ENCODE peak calls at places on chromosomes 5 and 9, in four cellular contexts. One of them, this sample, is unnamed.

GRCh38 chr5:97534166-97534565 is 351.1 kb upstream of the RIOK2 start:
- DNase-seq in stimulated activated CD8-positive, alpha-beta memory T cell treated with anti-CD3 and anti-CD28 coated beads, Interleukin-4, amount 100 ng/mL, for 4 hours: no peak
- DNase-seq in esophagus squamous epithelium: no peak
- DNase-seq in HEK293T: peak; percentile 38
- DNase-seq in this sample: no peak

GRCh38 chr5:134026521-134027202 is 21.9 kb upstream of the VDAC1 start:
- DNase-seq in stimulated activated CD8-positive, alpha-beta memory T cell treated with anti-CD3 and anti-CD28 coated beads, Interleukin-4, amount 100 ng/mL, for 4 hours: no peak
- DNase-seq in esophagus squamous epithelium: no peak
- DNase-seq in HEK293T: peak; percentile 81
- DNase-seq in this sample: peak; percentile 65

GRCh38 chr9:11471321-11471720 is 858.5 kb upstream of the PTPRD start:
- DNase-seq in stimulated activated CD8-positive, alpha-beta memory T cell treated with anti-CD3 and anti-CD28 coated beads, Interleukin-4, amount 100 ng/mL, for 4 hours: no peak
- DNase-seq in esophagus squamous epithelium: no peak
- DNase-seq in HEK293T: no peak
- DNase-seq in this sample: no peak

GRCh38 chr9:98101868-98102273 is 17.2 kb downstream of the TRIM14 start:
- DNase-seq in stimulated activated CD8-positive, alpha-beta memory T cell treated with anti-CD3 and anti-CD28 coated beads, Interleukin-4, amount 100 ng/mL, for 4 hours: peak; percentile 53
- DNase-seq in esophagus squamous epithelium: peak; percentile 34
- DNase-seq in HEK293T: no peak
- DNase-seq in this sample: peak; percentile 75

GRCh38 chr5:26487553-26487952 is 550.8 kb downstream of the CDH9 start:
- DNase-seq in stimulated activated CD8-positive, alpha-beta memory T cell treated with anti-CD3 and anti-CD28 coated beads, Interleukin-4, amount 100 ng/mL, for 4 hours: no peak
- DNase-seq in esophagus squamous epithelium: no peak
- DNase-seq in HEK293T: no peak
- DNase-seq in this sample: no peak

GRCh38 chr5:11878846-11879245 is 25.4 kb downstream of the CTNND2 start:
- DNase-seq in stimulated activated CD8-positive, alpha-beta memory T cell treated with anti-CD3 and anti-CD28 coated beads, Interleukin-4, amount 100 ng/mL, for 4 hours: no peak
- DNase-seq in esophagus squamous epithelium: no peak
- DNase-seq in HEK293T: no peak
- DNase-seq in this sample: no peak

GRCh38 chr9:71145179-71145578 is 23.8 kb upstream of the TRPM3 start:
- DNase-seq in stimulated activated CD8-positive, alpha-beta memory T cell treated with anti-CD3 and anti-CD28 coated beads, Interleukin-4, amount 100 ng/mL, for 4 hours: no peak
- DNase-seq in esophagus squamous epithelium: no peak
- DNase-seq in HEK293T: no peak
- DNase-seq in this sample: no peak

GRCh38 chr9:89738137-89738932 is 133.5 kb downstream of the GADD45G start:
- DNase-seq in stimulated activated CD8-positive, alpha-beta memory T cell treated with anti-CD3 and anti-CD28 coated beads, Interleukin-4, amount 100 ng/mL, for 4 hours: no peak
- DNase-seq in esophagus squamous epithelium: no peak
- DNase-seq in HEK293T: no peak
- DNase-seq in this sample: no peak

GRCh38 chr5:3269400-3270169 is 326.0 kb upstream of the IRX1 start:
- DNase-seq in stimulated activated CD8-positive, alpha-beta memory T cell treated with anti-CD3 and anti-CD28 coated beads, Interleukin-4, amount 100 ng/mL, for 4 hours: no peak
- DNase-seq in esophagus squamous epithelium: no peak
- DNase-seq in HEK293T: no peak
- DNase-seq in this sample: no peak